ENCODE peak calls at places on chromosomes 2 and 18, in ten cellular contexts. Y, O, R, N, C, F, D, L, W and X are unnamed samples. For H3K4me1, the result is how much of the 10 kb centered on the place peaks cover.

GRCh38 chr2:96953611-96954489 is 32.5 kb downstream of the FAM178B start:
- DNase-seq in Y (peak), O (no peak), R (no peak), N (no peak), C (no peak), F (no peak), D (no peak), L (no peak), W (no peak), X (no peak)

GRCh38 chr2:43312751-43313641 is 86.6 kb upstream of the ZFP36L2 start:
- DNase-seq in Y (no peak), O (no peak), R (no peak), N (no peak), C (no peak), F (no peak), D (peak), L (no peak), W (no peak), X (no peak)

GRCh38 chr2:234308814-234309195 is 188.1 kb downstream of the ARL4C start:
- DNase-seq in Y (no peak), O (peak), R (no peak), N (no peak), C (peak), F (no peak), D (no peak), L (no peak), W (no peak), X (no peak)

GRCh38 chr2:104836837-104837236 is 17.1 kb upstream of the POU3F3 start:
- DNase-seq in Y (no peak), O (no peak), R (no peak), N (no peak), C (no peak), F (no peak), D (no peak), L (no peak), W (no peak), X (no peak)

GRCh38 chr2:127508025-127508620 is 18.2 kb downstream of the IWS1 start:
- DNase-seq in Y (no peak), O (no peak), R (no peak), N (no peak), C (no peak), F (no peak), D (no peak), L (no peak), W (no peak), X (no peak)

GRCh38 chr2:61045999-61046398 is 19.7 kb upstream of the SANBR start:
- DNase-seq in Y (no peak), O (no peak), R (no peak), N (no peak), C (no peak), F (peak), D (no peak), L (no peak), W (no peak), X (no peak)

GRCh38 chr2:112876257-112876970 is 34.6 kb upstream of the IL37 start:
- DNase-seq in Y (no peak), O (no peak), R (no peak), N (no peak), C (no peak), F (no peak), D (no peak), L (no peak), W (no peak), X (no peak)

GRCh38 chr2:172976076-172976579 is 99.5 kb upstream of the MAP3K20 start:
- DNase-seq in Y (no peak), O (no peak), R (no peak), N (peak), C (no peak), F (no peak), D (no peak), L (no peak), W (no peak), X (no peak)

GRCh38 chr2:241772063-241772499 is 4.5 kb upstream of the GAL3ST2 start:
- DNase-seq in Y (no peak), O (no peak), R (no peak), N (no peak), C (no peak), F (no peak), D (no peak), L (no peak), W (no peak), X (no peak)

GRCh38 chr2:13006407-13006806 is 289.7 kb downstream of the TRIB2 start:
- DNase-seq in Y (no peak), O (no peak), R (no peak), N (no peak), C (no peak), F (peak), D (no peak), L (no peak), W (no peak), X (no peak)

GRCh38 chr2:46802665-46803550 is 112.7 kb downstream of the MCFD2 start:
- DNase-seq in Y (no peak), O (no peak), R (no peak), N (no peak), C (no peak), F (no peak), D (no peak), L (no peak), W (no peak), X (no peak)

GRCh38 chr2:16288371-16289112 is 348.2 kb downstream of the MYCN start:
- DNase-seq in Y (no peak), O (no peak), R (no peak), N (no peak), C (no peak), F (no peak), D (no peak), L (no peak), W (no peak), X (no peak)

GRCh38 chr2:24164416-24164973 is 10.4 kb upstream of the FAM228A start:
- DNase-seq in Y (peak), O (no peak), R (peak), N (peak), C (no peak), F (peak), D (no peak), L (no peak), W (peak), X (no peak)

GRCh38 chr2:119523959-119524694 is at the start of gene SCTR:
- DNase-seq in Y (peak), O (no peak), R (peak), N (peak), C (no peak), F (no peak), D (peak), L (no peak), W (no peak), X (no peak)

GRCh38 chr2:54767921-54768320 is 44.5 kb downstream of the EML6 start:
- DNase-seq in Y (no peak), O (no peak), R (no peak), N (no peak), C (no peak), F (no peak), D (no peak), L (no peak), W (no peak), X (no peak)

GRCh38 chr2:83584674-83585073 is 874.4 kb downstream of the SUCLG1 start:
- DNase-seq in Y (no peak), O (no peak), R (no peak), N (no peak), C (no peak), F (no peak), D (no peak), L (no peak), W (no peak), X (no peak)

GRCh38 chr2:7595181-7595580 is 678.0 kb downstream of the RNF144A start:
- DNase-seq in Y (no peak), O (no peak), R (no peak), N (no peak), C (no peak), F (peak), D (no peak), L (no peak), W (no peak), X (no peak)

GRCh38 chr2:41940715-41941114 is 107.1 kb upstream of the PKDCC start:
- DNase-seq in Y (no peak), O (peak), R (no peak), N (no peak), C (peak), F (peak), D (no peak), L (no peak), W (no peak), X (no peak)

GRCh38 chr18:13536578-13536977 is 189.8 kb downstream of the FAM210A start:
- DNase-seq in Y (no peak), O (no peak), R (no peak), N (no peak), C (no peak), F (no peak), D (no peak), L (no peak), W (no peak), X (no peak)

GRCh38 chr2:10390369-10390801 is 57.7 kb downstream of the ODC1 start:
- DNase-seq in Y (no peak), O (no peak), R (no peak), N (no peak), C (no peak), F (no peak), D (no peak), L (no peak), W (no peak), X (no peak)

GRCh38 chr2:215565897-215566296 is 130.0 kb upstream of the FN1 start:
- DNase-seq in Y (no peak), O (no peak), R (no peak), N (no peak), C (no peak), F (no peak), D (no peak), L (no peak), W (no peak), X (no peak)

GRCh38 chr2:241535871-241536639 is 22.5 kb upstream of the BOK start:
- DNase-seq in Y (no peak), O (no peak), R (no peak), N (no peak), C (no peak), F (no peak), D (peak), L (no peak), W (no peak), X (no peak)

GRCh38 chr2:132037527-132038178 is 124.1 kb downstream of the ANKRD30BL start:
- DNase-seq in Y (peak), O (no peak), R (peak), N (peak), C (no peak), F (peak), D (peak), L (no peak), W (no peak), X (no peak)

GRCh38 chr2:41947701-41948396 is 100.0 kb upstream of the PKDCC start:
- DNase-seq in Y (no peak), O (peak), R (no peak), N (peak), C (peak), F (no peak), D (no peak), L (no peak), W (peak), X (no peak)

GRCh38 chr2:61710711-61711110 is 143.1 kb downstream of the FAM161A start:
- DNase-seq in Y (no peak), O (no peak), R (no peak), N (no peak), C (no peak), F (no peak), D (no peak), L (no peak), W (no peak), X (no peak)

GRCh38 chr2:177602611-177603164 is 210.1 kb downstream of the AGPS start:
- DNase-seq in Y (no peak), O (no peak), R (no peak), N (no peak), C (no peak), F (no peak), D (no peak), L (no peak), W (no peak), X (no peak)

GRCh38 chr18:76454429-76454828 is 40.6 kb downstream of the ZNF516 start:
- DNase-seq in Y (no peak), O (no peak), R (no peak), N (no peak), C (no peak), F (no peak), D (no peak), L (no peak), W (no peak), X (no peak)
- H3K4me1 ChIP-seq in Y (half or more), O (under half), R (under half), N (half or more), C (half or more), F (under half), D (under half), L (under half), W (half or more), X (under half)

DNA sequence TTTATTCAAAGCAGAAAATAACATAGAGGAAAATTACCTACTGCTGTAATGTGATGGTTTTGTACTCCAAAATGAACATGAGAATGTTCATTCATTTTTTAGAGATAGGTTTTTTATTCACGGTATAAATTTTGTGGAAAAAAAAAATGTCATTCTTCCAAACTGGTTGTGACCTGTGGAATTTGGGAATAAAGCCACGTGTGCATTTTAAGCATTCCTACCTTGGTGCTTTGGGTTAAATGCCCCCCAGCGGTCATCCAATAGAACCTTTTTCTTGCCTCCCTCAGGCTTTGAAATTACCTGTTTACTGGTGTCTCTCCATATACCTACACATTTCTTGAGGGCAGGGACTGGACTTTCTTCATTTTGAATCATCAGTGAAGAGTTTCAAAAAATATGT is 740.7 kb downstream of the DPP10 start:
- DNase-seq in Y (no peak), O (no peak), R (no peak), N (peak), C (no peak), F (no peak), D (no peak), L (no peak), W (no peak), X (no peak)
- TF ChIP-seq CTCF in Y (no peak), O (no peak), R (no peak), N (no peak), C (no peak), F (no peak), D (no peak), L (no peak), W (no peak), X (no peak)

GRCh38 chr2:147649288-147649687 is 195.5 kb upstream of the ACVR2A start:
- DNase-seq in Y (no peak), O (no peak), R (no peak), N (no peak), C (no peak), F (no peak), D (peak), L (no peak), W (no peak), X (no peak)

GRCh38 chr2:147649963-147650362 is 194.9 kb upstream of the ACVR2A start:
- DNase-seq in Y (no peak), O (no peak), R (no peak), N (no peak), C (no peak), F (no peak), D (no peak), L (no peak), W (no peak), X (no peak)

GRCh38 chr2:147647816-147648215 is 197.0 kb upstream of the ACVR2A start:
- DNase-seq in Y (no peak), O (no peak), R (no peak), N (no peak), C (no peak), F (no peak), D (no peak), L (no peak), W (no peak), X (no peak)

GRCh38 chr2:147646999-147647588 is 197.7 kb upstream of the ACVR2A start:
- DNase-seq in Y (no peak), O (no peak), R (no peak), N (no peak), C (no peak), F (peak), D (no peak), L (no peak), W (no peak), X (no peak)

DNA sequence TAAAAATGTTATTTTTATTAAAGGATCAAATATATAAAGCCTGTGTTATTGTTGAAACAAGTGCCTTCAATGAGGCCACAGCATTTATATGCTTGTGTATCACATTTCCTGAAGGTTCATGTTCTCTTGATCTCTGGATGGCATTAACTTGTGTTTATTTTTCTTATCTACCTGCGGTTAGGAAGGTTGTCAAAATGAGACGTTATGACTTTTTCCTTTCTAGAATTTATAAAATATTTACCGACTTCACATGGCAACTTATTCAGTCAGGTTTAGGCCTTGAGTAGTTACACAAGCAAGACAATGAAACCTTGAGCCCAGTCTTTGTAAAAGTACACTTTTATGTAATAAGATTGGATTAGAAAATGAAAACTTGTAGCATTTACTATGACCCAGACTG is 196.4 kb upstream of the ACVR2A start:
- DNase-seq in Y (no peak), O (no peak), R (no peak), N (no peak), C (no peak), F (no peak), D (no peak), L (no peak), W (no peak), X (no peak)
- H3K4me1 ChIP-seq in Y (under half), O (under half), R (under half), N (under half), C (under half), F (under half), D (under half), L (under half), W (under half), X (under half)

GRCh38 chr18:49096021-49096420 is 145.3 kb upstream of the SMAD7 start:
- DNase-seq in Y (no peak), O (no peak), R (no peak), N (no peak), C (no peak), F (peak), D (no peak), L (no peak), W (no peak), X (no peak)
- TF ChIP-seq CTCF in Y (no peak), O (no peak), R (no peak), N (no peak), C (no peak), F (peak), D (no peak), L (no peak), W (no peak), X (no peak)

GRCh38 chr2:57962861-57963260 is 83.7 kb upstream of the VRK2 start:
- DNase-seq in Y (no peak), O (no peak), R (no peak), N (no peak), C (no peak), F (no peak), D (no peak), L (no peak), W (no peak), X (no peak)

GRCh38 chr2:57965219-57965618 is 81.4 kb upstream of the VRK2 start:
- DNase-seq in Y (no peak), O (no peak), R (no peak), N (no peak), C (no peak), F (no peak), D (no peak), L (no peak), W (no peak), X (no peak)

GRCh38 chr2:57965961-57966360 is 80.6 kb upstream of the VRK2 start:
- DNase-seq in Y (no peak), O (no peak), R (no peak), N (no peak), C (no peak), F (no peak), D (no peak), L (no peak), W (no peak), X (no peak)
- H3K4me1 ChIP-seq in Y (under half), O (under half), R (under half), N (under half), C (under half), F (under half), D (under half), L (under half), W (under half), X (under half)

DNA sequence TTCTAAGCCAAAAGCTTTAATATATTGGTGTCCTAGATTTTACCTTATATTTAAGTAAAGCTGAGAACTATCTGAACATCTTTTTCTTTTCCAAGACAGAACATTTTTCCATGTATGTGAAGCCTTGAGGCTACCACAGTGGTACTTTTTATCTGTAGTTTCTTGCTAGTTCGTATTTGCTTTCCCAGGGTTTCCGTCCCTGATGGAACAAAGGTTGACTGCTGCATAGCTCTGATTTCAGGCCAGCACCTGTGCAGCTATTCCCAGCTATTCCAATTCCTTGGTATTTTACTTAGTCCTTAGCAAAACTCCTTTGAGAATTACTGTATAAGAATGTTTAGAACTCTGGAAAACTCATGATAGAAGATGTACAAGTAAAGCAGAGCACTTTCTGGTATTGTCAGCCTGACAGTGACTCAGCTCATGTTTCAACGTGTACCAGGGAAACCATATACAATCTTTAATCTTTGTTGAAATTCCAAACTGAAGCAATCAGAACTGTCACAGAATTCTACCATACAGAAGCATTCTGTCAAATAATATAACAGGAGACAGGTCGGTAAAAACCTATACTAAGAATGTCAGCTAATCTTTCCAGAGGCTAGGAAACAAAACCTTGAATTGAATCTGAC is 162.2 kb downstream of the PKP4 start:
- DNase-seq in Y (no peak), O (no peak), R (no peak), N (no peak), C (no peak), F (no peak), D (no peak), L (no peak), W (no peak), X (no peak)
- TF ChIP-seq CTCF in Y (no peak), O (no peak), R (no peak), N (no peak), C (no peak), F (no peak), D (no peak), L (no peak), W (no peak), X (no peak)

GRCh38 chr18:21458322-21458721 is 142.2 kb downstream of the ESCO1 start:
- DNase-seq in Y (no peak), O (peak), R (no peak), N (no peak), C (peak), F (no peak), D (no peak), L (no peak), W (peak), X (no peak)
- H3K4me1 ChIP-seq in Y (under half), O (under half), R (under half), N (under half), C (under half), F (under half), D (under half), L (under half), W (under half), X (under half)

DNA sequence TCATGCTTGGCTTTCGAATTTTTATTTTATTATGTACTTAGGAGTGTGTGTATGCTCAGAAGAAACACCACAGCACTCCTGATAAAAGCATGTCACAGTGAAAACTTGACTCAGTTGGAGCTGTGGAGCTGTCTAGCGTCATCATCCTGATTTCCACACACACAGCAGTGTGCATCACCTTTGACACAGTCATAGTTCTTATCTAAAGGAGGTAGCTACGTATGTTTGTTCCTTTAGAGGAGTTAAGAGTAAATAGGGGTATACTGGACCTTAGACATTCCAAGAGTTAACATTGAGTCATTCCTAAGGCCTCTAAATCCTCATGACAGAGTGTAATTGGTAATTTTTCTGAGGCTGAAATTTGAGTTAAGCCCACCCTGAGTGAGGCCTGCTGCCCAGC is 96.9 kb downstream of the PHLPP1 start:
- DNase-seq in Y (no peak), O (no peak), R (no peak), N (no peak), C (no peak), F (no peak), D (no peak), L (no peak), W (no peak), X (peak)
- TF ChIP-seq CTCF in Y (no peak), O (no peak), R (no peak), N (no peak), C (no peak), F (no peak), D (no peak), L (no peak), W (no peak), X (no peak)

GRCh38 chr2:11543337-11544216 is 9.7 kb downstream of the GREB1 start:
- DNase-seq in Y (no peak), O (no peak), R (no peak), N (no peak), C (no peak), F (no peak), D (no peak), L (no peak), W (no peak), X (no peak)
- H3K4me1 ChIP-seq in Y (under half), O (under half), R (under half), N (under half), C (under half), F (under half), D (under half), L (under half), W (under half), X (under half)